ENCODE peak calls at places on chromosomes 16 and 17, in ten cellular contexts. X, J, I, F, G, T, P, A, L and W are unnamed samples.

GRCh38 chr16:21603920-21604319 is 4.5 kb downstream of the METTL9 start:
- DNase-seq in X (peak), J (no peak), I (no peak), F (no peak), G (no peak), T (no peak), P (no peak), A (no peak), L (no peak), W (no peak)

GRCh38 chr16:28984619-28985135 is at the start of gene LAT:
- DNase-seq in X (no peak), J (no peak), I (peak), F (no peak), G (no peak), T (no peak), P (no peak), A (no peak), L (no peak), W (no peak)

GRCh38 chr16:85514601-85515318 is 98.4 kb upstream of the GSE1 start:
- DNase-seq in X (no peak), J (peak), I (peak), F (peak), G (peak), T (peak), P (peak), A (peak), L (peak), W (peak)

GRCh38 chr17:78834571-78834970 is 6.0 kb downstream of the USP36 start:
- DNase-seq in X (no peak), J (no peak), I (no peak), F (no peak), G (no peak), T (no peak), P (no peak), A (no peak), L (no peak), W (no peak)

GRCh38 chr17:66313995-66314659 is 11.7 kb downstream of the PRKCA start:
- DNase-seq in X (no peak), J (no peak), I (no peak), F (no peak), G (no peak), T (no peak), P (no peak), A (no peak), L (no peak), W (no peak)

GRCh38 chr17:80477647-80478478 is 1.5 kb upstream of the NPTX1 start:
- DNase-seq in X (peak), J (peak), I (no peak), F (no peak), G (peak), T (no peak), P (peak), A (no peak), L (peak), W (no peak)

GRCh38 chr16:80274576-80275191 is 266.1 kb upstream of the DYNLRB2 start:
- DNase-seq in X (no peak), J (peak), I (no peak), F (no peak), G (no peak), T (no peak), P (peak), A (no peak), L (peak), W (no peak)

GRCh38 chr17:1147664-1148063 is 32.1 kb downstream of the ABR start:
- DNase-seq in X (peak), J (peak), I (no peak), F (peak), G (peak), T (peak), P (peak), A (peak), L (peak), W (peak)

GRCh38 chr17:55341432-55341831 is 76.7 kb downstream of the HLF start:
- DNase-seq in X (no peak), J (no peak), I (no peak), F (no peak), G (no peak), T (no peak), P (peak), A (no peak), L (peak), W (no peak)

GRCh38 chr17:31587462-31587861 is 196.0 kb downstream of the RAB11FIP4 start:
- DNase-seq in X (no peak), J (no peak), I (no peak), F (no peak), G (no peak), T (no peak), P (no peak), A (no peak), L (no peak), W (no peak)

GRCh38 chr16:19833581-19833980 is 51.1 kb downstream of the GPRC5B start:
- DNase-seq in X (peak), J (no peak), I (no peak), F (no peak), G (no peak), T (no peak), P (no peak), A (no peak), L (no peak), W (no peak)

GRCh38 chr17:78040561-78041400 is 82.3 kb downstream of the TNRC6C start:
- DNase-seq in X (peak), J (peak), I (peak), F (peak), G (peak), T (peak), P (no peak), A (peak), L (peak), W (peak)

GRCh38 chr16:82181456-82182185 is 11.6 kb upstream of the MPHOSPH6 start:
- DNase-seq in X (peak), J (no peak), I (no peak), F (no peak), G (no peak), T (no peak), P (no peak), A (no peak), L (no peak), W (no peak)

GRCh38 chr17:70171159-70171558 is 1.8 kb downstream of the KCNJ2 start:
- DNase-seq in X (peak), J (no peak), I (no peak), F (no peak), G (no peak), T (no peak), P (no peak), A (no peak), L (no peak), W (no peak)

GRCh38 chr16:11229906-11230305 is 26.1 kb downstream of the SOCS1 start:
- DNase-seq in X (no peak), J (no peak), I (no peak), F (peak), G (no peak), T (no peak), P (no peak), A (no peak), L (no peak), W (peak)

GRCh38 chr16:1981972-1982574 is 804 bp upstream of the NOXO1 start:
- DNase-seq in X (peak), J (no peak), I (no peak), F (no peak), G (no peak), T (no peak), P (no peak), A (no peak), L (no peak), W (no peak)

GRCh38 chr17:7959503-7960253 is 27.7 kb downstream of the CNTROB start:
- DNase-seq in X (no peak), J (peak), I (no peak), F (peak), G (no peak), T (no peak), P (peak), A (no peak), L (no peak), W (no peak)

GRCh38 chr17:56810286-56810781 is 23.4 kb downstream of the C17orf67 start:
- DNase-seq in X (no peak), J (no peak), I (no peak), F (no peak), G (no peak), T (no peak), P (no peak), A (no peak), L (no peak), W (no peak)

GRCh38 chr17:73770115-73770848 is 126.0 kb upstream of the SDK2 start:
- DNase-seq in X (peak), J (peak), I (peak), F (peak), G (peak), T (peak), P (peak), A (peak), L (peak), W (peak)

GRCh38 chr17:35214631-35215273 is 20.6 kb upstream of the SLC35G3 start:
- DNase-seq in X (no peak), J (no peak), I (no peak), F (no peak), G (no peak), T (no peak), P (no peak), A (no peak), L (no peak), W (no peak)

GRCh38 chr16:1458336-1458976 is 14.1 kb upstream of the CCDC154 start:
- DNase-seq in X (no peak), J (no peak), I (no peak), F (no peak), G (peak), T (no peak), P (no peak), A (no peak), L (no peak), W (no peak)

GRCh38 chr17:34997355-34997862 is 17.1 kb downstream of the LIG3 start:
- DNase-seq in X (no peak), J (peak), I (no peak), F (peak), G (no peak), T (no peak), P (peak), A (peak), L (peak), W (peak)

GRCh38 chr16:29148867-29149272 is 164.0 kb downstream of the LAT start:
- DNase-seq in X (no peak), J (no peak), I (peak), F (peak), G (no peak), T (no peak), P (no peak), A (no peak), L (no peak), W (no peak)

GRCh38 chr16:25135239-25135878 is 23.8 kb downstream of the LCMT1 start:
- DNase-seq in X (no peak), J (peak), I (no peak), F (no peak), G (no peak), T (no peak), P (peak), A (no peak), L (peak), W (peak)

GRCh38 chr17:40535924-40536717 is 29.2 kb downstream of the CCR7 start:
- DNase-seq in X (no peak), J (no peak), I (peak), F (peak), G (no peak), T (no peak), P (no peak), A (no peak), L (peak), W (no peak)

GRCh38 chr17:79667746-79668145 is 56.9 kb upstream of the RBFOX3 start:
- DNase-seq in X (peak), J (no peak), I (no peak), F (no peak), G (no peak), T (no peak), P (no peak), A (no peak), L (no peak), W (no peak)

GRCh38 chr17:42677921-42678781 is 1.4 kb upstream of the PLEKHH3 start:
- DNase-seq in X (peak), J (peak), I (peak), F (peak), G (peak), T (peak), P (peak), A (peak), L (peak), W (peak)

GRCh38 chr16:2771496-2772402 is 5.3 kb downstream of the ELOB start:
- DNase-seq in X (no peak), J (no peak), I (no peak), F (no peak), G (no peak), T (no peak), P (no peak), A (no peak), L (no peak), W (no peak)

GRCh38 chr16:89316701-89317100 is 99.2 kb downstream of the ZNF778 start:
- DNase-seq in X (no peak), J (no peak), I (peak), F (no peak), G (no peak), T (no peak), P (no peak), A (no peak), L (no peak), W (no peak)
- H3K4me3 ChIP-seq in X (no peak), J (no peak), I (no peak), F (no peak), G (no peak), T (peak), P (no peak), A (no peak), L (no peak), W (no peak)

DNA sequence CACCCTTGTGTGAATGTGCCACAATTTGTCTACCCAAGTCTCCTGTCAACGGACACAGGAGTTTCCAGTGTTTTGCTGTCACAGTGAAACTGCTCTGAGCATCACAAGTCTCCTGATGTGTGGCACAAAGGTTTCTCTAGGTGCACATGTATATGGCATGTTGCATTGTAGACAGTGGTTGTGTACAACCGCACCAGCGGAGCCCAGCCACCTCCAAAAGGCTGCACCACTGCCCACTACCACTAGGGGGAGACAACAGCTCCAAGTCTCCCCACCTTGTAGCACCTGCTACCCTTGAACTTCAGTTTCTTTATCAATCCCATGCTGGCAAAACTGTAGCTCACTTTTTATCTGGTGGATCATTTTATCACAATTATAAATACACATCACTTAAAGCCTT is 95.5 kb upstream of the ZNF469 start:
- DNase-seq in X (no peak), J (no peak), I (no peak), F (no peak), G (no peak), T (peak), P (no peak), A (peak), L (peak), W (no peak)
- TF ChIP-seq CTCF in X (peak), J (peak), I (peak), F (peak), G (no peak), T (peak), P (peak), A (peak), L (peak), W (peak)

GRCh38 chr16:4059969-4060368 is 56.3 kb downstream of the ADCY9 start:
- DNase-seq in X (no peak), J (peak), I (no peak), F (no peak), G (no peak), T (no peak), P (peak), A (no peak), L (no peak), W (no peak)

GRCh38 chr16:4067262-4068001 is 48.8 kb downstream of the ADCY9 start:
- DNase-seq in X (no peak), J (no peak), I (no peak), F (no peak), G (no peak), T (no peak), P (no peak), A (no peak), L (peak), W (no peak)

GRCh38 chr16:4062212-4062802 is 53.9 kb downstream of the ADCY9 start:
- DNase-seq in X (no peak), J (no peak), I (no peak), F (no peak), G (no peak), T (no peak), P (no peak), A (no peak), L (no peak), W (no peak)

GRCh38 chr16:4060823-4061222 is 55.4 kb downstream of the ADCY9 start:
- DNase-seq in X (no peak), J (no peak), I (no peak), F (no peak), G (no peak), T (no peak), P (no peak), A (no peak), L (no peak), W (no peak)

GRCh38 chr16:4064950-4065352 is 51.3 kb downstream of the ADCY9 start:
- DNase-seq in X (no peak), J (no peak), I (no peak), F (no peak), G (no peak), T (no peak), P (no peak), A (no peak), L (no peak), W (no peak)
- H3K4me3 ChIP-seq in X (no peak), J (peak), I (peak), F (peak), G (no peak), T (no peak), P (no peak), A (no peak), L (no peak), W (no peak)

GRCh38 chr17:19410875-19411291 is at the start of gene RNF112:
- DNase-seq in X (peak), J (no peak), I (peak), F (no peak), G (peak), T (no peak), P (peak), A (no peak), L (peak), W (no peak)
- TF ChIP-seq CTCF in X (peak), J (no peak), I (no peak), F (no peak), G (peak), T (no peak), P (peak), A (no peak), L (peak), W (no peak)

DNA sequence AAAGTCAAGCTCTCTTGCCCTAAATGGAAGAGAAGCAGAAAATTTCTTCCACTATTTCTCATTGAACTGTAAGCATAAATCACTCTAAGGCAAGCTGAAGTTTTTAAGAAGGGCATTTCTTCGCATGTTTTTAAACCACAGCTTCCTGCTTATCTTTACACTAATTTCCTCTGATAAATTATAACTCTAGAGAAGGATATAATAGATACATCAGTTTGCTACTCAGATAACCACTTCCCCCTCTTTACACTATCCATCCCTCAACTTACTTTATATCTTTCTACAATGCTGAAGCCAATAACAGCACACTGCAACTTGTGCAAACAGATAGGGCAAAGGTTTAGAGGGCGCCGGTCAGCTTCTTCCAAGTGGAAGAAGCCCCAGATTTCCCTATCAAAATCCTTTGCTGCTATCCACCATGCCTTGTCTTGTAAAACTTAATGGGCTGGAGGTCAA is 49.8 kb upstream of the LRRC37A3 start:
- DNase-seq in X (no peak), J (peak), I (no peak), F (no peak), G (no peak), T (no peak), P (no peak), A (no peak), L (no peak), W (no peak)
- H3K4me3 ChIP-seq in X (no peak), J (no peak), I (no peak), F (no peak), G (no peak), T (no peak), P (no peak), A (no peak), L (no peak), W (no peak)

GRCh38 chr17:58329035-58329807 is 626 bp upstream of the TSPOAP1 start:
- DNase-seq in X (peak), J (no peak), I (no peak), F (peak), G (no peak), T (no peak), P (no peak), A (no peak), L (no peak), W (no peak)
- TF ChIP-seq CTCF in X (peak), J (peak), I (peak), F (no peak), G (peak), T (peak), P (peak), A (no peak), L (no peak), W (no peak)

DNA sequence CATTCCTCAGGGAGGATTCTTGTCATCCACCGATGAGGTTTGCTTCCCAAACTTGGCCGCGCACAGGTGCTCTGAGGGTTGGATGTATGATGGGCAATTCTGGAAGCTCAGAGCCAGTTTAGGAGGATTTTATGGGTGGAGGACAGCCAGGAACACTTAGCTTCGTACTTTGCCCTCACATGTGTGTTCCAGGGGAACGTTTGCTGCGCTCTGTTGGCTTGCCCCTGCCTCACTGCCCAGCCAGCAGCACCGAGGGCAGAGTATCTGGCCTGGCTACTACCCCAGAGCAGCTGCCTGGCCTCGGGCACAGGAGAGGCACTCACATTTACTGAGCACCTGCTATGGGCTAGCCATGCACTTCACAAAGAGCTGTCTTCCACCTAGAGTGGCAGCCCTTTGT is 14.1 kb downstream of the SEZ6 start:
- DNase-seq in X (no peak), J (no peak), I (no peak), F (no peak), G (no peak), T (no peak), P (no peak), A (no peak), L (no peak), W (no peak)
- H3K4me3 ChIP-seq in X (no peak), J (no peak), I (no peak), F (no peak), G (no peak), T (no peak), P (no peak), A (no peak), L (no peak), W (no peak)